ENCODE peak calls at places on chromosome 20, in five cellular contexts. Q, P, W, Y and I are unnamed samples.

GRCh38 chr20:50276119-50277063 is 85.8 kb downstream of the CEBPB start:
- DNase-seq in Q (no peak), P (no peak), W (no peak), Y (no peak), I (no peak)

GRCh38 chr20:37903317-37904007 is 535 bp downstream of the VSTM2L start:
- DNase-seq in Q (peak), P (peak), W (peak), Y (no peak), I (no peak)

GRCh38 chr20:40688129-40689099 is 622 bp downstream of the MAFB start:
- DNase-seq in Q (peak), P (no peak), W (no peak), Y (no peak), I (no peak)

GRCh38 chr20:16803965-16804792 is 56.0 kb downstream of the OTOR start:
- DNase-seq in Q (peak), P (peak), W (peak), Y (peak), I (no peak)

GRCh38 chr20:4681971-4682370 is 39.7 kb upstream of the PRND start:
- DNase-seq in Q (no peak), P (no peak), W (no peak), Y (no peak), I (no peak)

GRCh38 chr20:52192296-52193007 is 873 bp upstream of the ZFP64 start:
- DNase-seq in Q (no peak), P (peak), W (peak), Y (peak), I (peak)

GRCh38 chr20:62031462-62032092 is 34.1 kb downstream of the TAF4 start:
- DNase-seq in Q (no peak), P (no peak), W (no peak), Y (no peak), I (no peak)

GRCh38 chr20:50304501-50304856 is 113.8 kb downstream of the CEBPB start:
- DNase-seq in Q (no peak), P (no peak), W (no peak), Y (no peak), I (no peak)

GRCh38 chr20:58021481-58021880 is 207.0 kb downstream of the ANKRD60 start:
- DNase-seq in Q (peak), P (no peak), W (peak), Y (no peak), I (no peak)

GRCh38 chr20:14566505-14566904 is 229.1 kb upstream of the FLRT3 start:
- DNase-seq in Q (no peak), P (no peak), W (no peak), Y (no peak), I (no peak)
- TF ChIP-seq HDAC2 in Q (no peak), P (no peak), W (no peak), Y (no peak), I (no peak)

GRCh38 chr20:44758247-44759101 is 12.8 kb downstream of the KCNK15 start:
- DNase-seq in Q (no peak), P (no peak), W (no peak), Y (no peak), I (no peak)
- TF ChIP-seq HDAC2 in Q (no peak), P (no peak), W (no peak), Y (no peak), I (no peak)

DNA sequence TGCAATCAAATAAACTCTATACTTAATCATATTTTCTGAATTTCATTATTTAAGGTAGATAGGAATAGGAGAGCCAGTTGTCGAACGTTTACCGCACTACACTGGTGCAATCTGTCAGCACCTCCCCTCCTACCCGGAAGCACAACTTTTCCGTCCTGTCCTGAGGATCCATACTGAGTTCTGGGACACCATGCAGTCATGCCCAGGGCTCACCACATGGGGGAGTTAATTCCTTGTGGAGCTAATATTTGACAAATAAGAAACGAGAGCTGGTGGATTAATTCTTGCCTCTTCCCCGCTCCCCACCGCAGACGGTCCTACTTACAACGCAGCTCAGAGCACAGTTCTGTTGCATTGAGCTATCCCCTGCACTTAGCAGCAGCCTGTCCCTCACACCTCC is 107.7 kb upstream of the RALGAPA2 start:
- DNase-seq in Q (peak), P (peak), W (peak), Y (peak), I (no peak)
- TF ChIP-seq HDAC2 in Q (no peak), P (no peak), W (no peak), Y (no peak), I (no peak)

GRCh38 chr20:56223352-56223751 is 25.2 kb upstream of the MC3R start:
- DNase-seq in Q (no peak), P (no peak), W (no peak), Y (no peak), I (no peak)

GRCh38 chr20:56222201-56222600 is 26.3 kb upstream of the MC3R start:
- DNase-seq in Q (no peak), P (no peak), W (no peak), Y (no peak), I (no peak)

GRCh38 chr20:56217820-56218219 is 30.7 kb upstream of the MC3R start:
- DNase-seq in Q (no peak), P (no peak), W (no peak), Y (no peak), I (no peak)

DNA sequence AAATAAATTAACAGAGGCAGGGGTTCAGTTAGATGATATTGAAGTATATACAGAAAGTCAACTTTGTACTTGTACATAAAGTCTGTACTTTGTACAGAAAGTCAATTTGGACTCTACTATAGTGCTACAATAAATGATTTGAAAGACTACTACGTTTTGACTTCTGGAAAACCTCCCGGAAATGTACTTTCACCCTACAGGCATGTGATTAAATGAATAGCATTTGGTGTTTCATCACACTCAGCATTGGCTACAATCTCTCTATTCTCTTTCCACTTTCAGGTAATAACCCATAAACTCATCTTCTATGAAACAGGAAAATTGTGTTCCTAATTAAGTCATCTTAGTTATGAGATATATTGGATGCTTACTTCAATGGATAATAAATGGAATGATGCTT is 25.6 kb upstream of the MC3R start:
- DNase-seq in Q (no peak), P (no peak), W (no peak), Y (no peak), I (no peak)
- TF ChIP-seq HDAC2 in Q (no peak), P (no peak), W (no peak), Y (no peak), I (no peak)

GRCh38 chr20:33687993-33688937 is 2.1 kb upstream of the E2F1 start:
- DNase-seq in Q (no peak), P (no peak), W (no peak), Y (no peak), I (no peak)

GRCh38 chr20:33689493-33689892 is 3.3 kb upstream of the E2F1 start:
- DNase-seq in Q (no peak), P (no peak), W (no peak), Y (no peak), I (no peak)

GRCh38 chr20:33688938-33689424 is 2.8 kb upstream of the E2F1 start:
- DNase-seq in Q (no peak), P (no peak), W (peak), Y (peak), I (no peak)

GRCh38 chr20:33687370-33687915 is 1.3 kb upstream of the E2F1 start:
- DNase-seq in Q (no peak), P (no peak), W (no peak), Y (no peak), I (no peak)

DNA sequence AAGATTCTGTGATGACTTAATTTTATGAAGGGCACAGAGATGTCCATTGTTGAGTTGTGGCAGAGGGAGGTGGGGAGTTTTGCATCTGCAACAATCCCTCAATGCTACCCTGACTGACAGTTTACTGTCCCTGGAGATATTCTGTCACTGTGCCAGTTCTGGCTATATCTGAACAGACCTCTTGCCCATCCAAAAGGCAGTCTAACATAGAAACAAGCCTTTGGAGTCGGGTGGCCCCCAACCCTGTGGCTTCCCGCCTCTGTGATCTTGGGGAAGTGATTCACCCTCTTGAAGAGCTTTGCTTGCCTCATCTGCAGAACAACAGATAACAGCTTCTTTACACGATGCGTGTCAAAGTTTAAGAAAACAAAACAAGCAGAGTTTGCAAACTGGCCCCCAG is 3.8 kb upstream of the E2F1 start:
- DNase-seq in Q (no peak), P (no peak), W (peak), Y (peak), I (no peak)
- TF ChIP-seq HDAC2 in Q (no peak), P (no peak), W (peak), Y (no peak), I (no peak)

GRCh38 chr20:13821876-13822275 is 37.0 kb downstream of the NDUFAF5 start:
- DNase-seq in Q (no peak), P (no peak), W (no peak), Y (no peak), I (no peak)
- TF ChIP-seq HDAC2 in Q (no peak), P (no peak), W (no peak), Y (no peak), I (no peak)

GRCh38 chr20:44171775-44172571 is 15.0 kb downstream of the JPH2 start:
- DNase-seq in Q (no peak), P (no peak), W (no peak), Y (no peak), I (no peak)
- TF ChIP-seq HDAC2 in Q (no peak), P (no peak), W (no peak), Y (no peak), I (no peak)